ENCODE peak calls at places on chromosome 18, in seven cellular contexts. One of them, this sample, is unnamed.

GRCh38 chr18:35526476-35527120 is 28.8 kb upstream of the INO80C start:
- DNase-seq in GM12864: no peak
- DNase-seq in esophagus squamous epithelium: no peak
- DNase-seq in A549: no peak
- DNase-seq in HFF-Myc: no peak
- DNase-seq in ureter: no peak
- DNase-seq in GM13977: no peak
- DNase-seq in this sample: no peak

GRCh38 chr18:21489119-21489750 is 111.3 kb downstream of the ESCO1 start:
- DNase-seq in GM12864: peak; percentile 16
- DNase-seq in esophagus squamous epithelium: no peak
- DNase-seq in A549: peak; percentile 36
- DNase-seq in HFF-Myc: peak; percentile 26
- DNase-seq in ureter: no peak
- DNase-seq in GM13977: peak; percentile 70
- DNase-seq in this sample: no peak

GRCh38 chr18:32469190-32469611 is 1.5 kb downstream of the GAREM1 start:
- DNase-seq in GM12864: no peak
- DNase-seq in esophagus squamous epithelium: no peak
- DNase-seq in A549: peak; percentile 12
- DNase-seq in HFF-Myc: no peak
- DNase-seq in ureter: peak; percentile 54
- DNase-seq in GM13977: no peak
- DNase-seq in this sample: no peak

GRCh38 chr18:79916546-79917350 is 34.7 kb downstream of the SLC66A2 start:
- DNase-seq in GM12864: no peak
- DNase-seq in esophagus squamous epithelium: no peak
- DNase-seq in A549: no peak
- DNase-seq in HFF-Myc: no peak
- DNase-seq in ureter: peak; percentile 20
- DNase-seq in GM13977: peak; percentile 29
- DNase-seq in this sample: no peak

GRCh38 chr18:47458483-47458882 is 207.0 kb upstream of the SKOR2 start:
- DNase-seq in GM12864: no peak
- DNase-seq in esophagus squamous epithelium: no peak
- DNase-seq in A549: no peak
- DNase-seq in HFF-Myc: no peak
- DNase-seq in ureter: no peak
- DNase-seq in GM13977: no peak
- DNase-seq in this sample: no peak

GRCh38 chr18:79882522-79883241 is 68.8 kb downstream of the SLC66A2 start:
- DNase-seq in GM12864: no peak
- DNase-seq in esophagus squamous epithelium: no peak
- DNase-seq in A549: no peak
- DNase-seq in HFF-Myc: no peak
- DNase-seq in ureter: no peak
- DNase-seq in GM13977: no peak
- DNase-seq in this sample: no peak

GRCh38 chr18:65363911-65364632 is 386.7 kb upstream of the CDH7 start:
- DNase-seq in GM12864: no peak
- DNase-seq in esophagus squamous epithelium: no peak
- DNase-seq in A549: no peak
- DNase-seq in HFF-Myc: no peak
- DNase-seq in ureter: no peak
- DNase-seq in GM13977: no peak
- DNase-seq in this sample: no peak

GRCh38 chr18:58867281-58867961 is 2.7 kb downstream of the ZNF532 start:
- DNase-seq in GM12864: no peak
- DNase-seq in esophagus squamous epithelium: no peak
- DNase-seq in A549: no peak
- DNase-seq in HFF-Myc: no peak
- DNase-seq in ureter: peak; percentile 28
- DNase-seq in GM13977: no peak
- DNase-seq in this sample: no peak

GRCh38 chr18:79519751-79520472 is 124.2 kb downstream of the NFATC1 start:
- DNase-seq in GM12864: no peak
- DNase-seq in esophagus squamous epithelium: no peak
- DNase-seq in A549: no peak
- DNase-seq in HFF-Myc: no peak
- DNase-seq in ureter: peak; percentile 42
- DNase-seq in GM13977: no peak
- DNase-seq in this sample: no peak

GRCh38 chr18:43559507-43559906 is 282.2 kb upstream of the SYT4 start:
- DNase-seq in GM12864: no peak
- DNase-seq in esophagus squamous epithelium: no peak
- DNase-seq in A549: no peak
- DNase-seq in HFF-Myc: no peak
- DNase-seq in ureter: no peak
- DNase-seq in GM13977: no peak
- DNase-seq in this sample: no peak